ENCODE peak calls at places on chromosomes 6 and 20, in five cellular contexts. D, C, X, Z and R are unnamed samples.
A peak's percentile ranks its signal among the peaks of the same experiment; 100 is the strongest.

GRCh38 chr6:141484726-141485125 is 648.0 kb upstream of the GJE1 start:
- DNase-seq in D (peak; percentile 12), C (no peak), X (no peak), Z (no peak), R (no peak)

GRCh38 chr6:56521454-56521853 is 121.2 kb downstream of the DST start:
- DNase-seq in D (peak; percentile 83), C (no peak), X (no peak), Z (no peak), R (no peak)

GRCh38 chr20:13745784-13746183 is 38.9 kb downstream of the ESF1 start:
- DNase-seq in D (no peak), C (no peak), X (no peak), Z (no peak), R (no peak)

GRCh38 chr6:33088931-33089640 is 13.3 kb downstream of the HLA-DPB1 start:
- DNase-seq in D (no peak), C (no peak), X (no peak), Z (no peak), R (no peak)

GRCh38 chr6:22141271-22141745 is 155.5 kb downstream of the PRL start:
- DNase-seq in D (peak; percentile 74), C (peak; percentile 99), X (no peak), Z (no peak), R (peak; percentile 62)

GRCh38 chr6:11615214-11615602 is 77.7 kb downstream of the TMEM170B start:
- DNase-seq in D (no peak), C (peak; percentile 51), X (no peak), Z (no peak), R (no peak)

GRCh38 chr20:53068241-53068640 is 96.1 kb downstream of the TSHZ2 start:
- DNase-seq in D (no peak), C (no peak), X (no peak), Z (no peak), R (no peak)

GRCh38 chr6:112086744-112087135 is 542 bp downstream of the TUBE1 start:
- DNase-seq in D (peak; percentile 52), C (peak; percentile 74), X (no peak), Z (peak; percentile 38), R (peak; percentile 53)

GRCh38 chr6:119845161-119845560 is 495.6 kb upstream of the MAN1A1 start:
- DNase-seq in D (no peak), C (no peak), X (no peak), Z (no peak), R (no peak)

GRCh38 chr6:115004204-115004603 is 661.4 kb upstream of the HS3ST5 start:
- DNase-seq in D (no peak), C (no peak), X (no peak), Z (no peak), R (no peak)

GRCh38 chr6:33215761-33216649 is 7.7 kb downstream of the RING1 start:
- DNase-seq in D (no peak), C (no peak), X (no peak), Z (no peak), R (no peak)

GRCh38 chr6:81204741-81205140 is 547.7 kb downstream of the TENT5A start:
- DNase-seq in D (no peak), C (no peak), X (no peak), Z (no peak), R (no peak)

GRCh38 chr20:24522452-24523330 is 53.3 kb downstream of the SYNDIG1 start:
- DNase-seq in D (no peak), C (no peak), X (no peak), Z (no peak), R (no peak)

GRCh38 chr6:20202070-20202658 is 10.1 kb downstream of the MBOAT1 start:
- DNase-seq in D (peak; percentile 10), C (peak; percentile 5), X (no peak), Z (peak; percentile 70), R (peak; percentile 84)

GRCh38 chr6:119129148-119129967 is 50.9 kb upstream of the FAM184A start:
- DNase-seq in D (peak; percentile 76), C (peak; percentile 77), X (no peak), Z (peak; percentile 62), R (peak; percentile 60)

GRCh38 chr6:39755231-39755630 is 30.0 kb upstream of the KIF6 start:
- DNase-seq in D (no peak), C (no peak), X (no peak), Z (no peak), R (no peak)

GRCh38 chr20:44431502-44432234 is 44.0 kb upstream of the TTPAL start:
- DNase-seq in D (peak; percentile 72), C (no peak), X (no peak), Z (no peak), R (no peak)

GRCh38 chr6:96704713-96705112 is 132.6 kb downstream of the GPR63 start:
- DNase-seq in D (no peak), C (no peak), X (no peak), Z (no peak), R (no peak)

GRCh38 chr6:47669684-47670515 is 28.5 kb upstream of the ADGRF4 start:
- DNase-seq in D (no peak), C (no peak), X (peak; percentile 29), Z (no peak), R (peak; percentile 20)

GRCh38 chr20:59032023-59032712 is at the start of gene ATP5F1E:
- DNase-seq in D (peak; percentile 95), C (peak; percentile 96), X (peak; percentile 95), Z (peak; percentile 97), R (peak; percentile 94)

GRCh38 chr6:157669747-157670216 is 153.3 kb upstream of the SNX9 start:
- DNase-seq in D (peak; percentile 28), C (peak; percentile 60), X (peak; percentile 69), Z (no peak), R (peak; percentile 38)

GRCh38 chr6:100719883-100720682 is 161.0 kb downstream of the ASCC3 start:
- DNase-seq in D (peak; percentile 9), C (peak; percentile 76), X (no peak), Z (peak; percentile 9), R (peak; percentile 0)

GRCh38 chr6:106799008-106799952 is 169.9 kb downstream of the QRSL1 start:
- DNase-seq in D (peak; percentile 77), C (no peak), X (no peak), Z (no peak), R (peak; percentile 47)

GRCh38 chr6:6452002-6452401 is 131.5 kb upstream of the F13A1 start:
- DNase-seq in D (no peak), C (no peak), X (no peak), Z (no peak), R (no peak)

GRCh38 chr6:108850669-108851467 is 2.6 kb downstream of the ARMC2 start:
- DNase-seq in D (peak; percentile 15), C (no peak), X (no peak), Z (no peak), R (no peak)
- TF ChIP-seq JUN in D (no peak), C (no peak), X (no peak), Z (no peak), R (no peak)

GRCh38 chr6:152775441-152775840 is 24.8 kb downstream of the VIP start:
- DNase-seq in D (no peak), C (no peak), X (no peak), Z (no peak), R (no peak)

GRCh38 chr6:152771061-152771687 is 20.6 kb downstream of the VIP start:
- DNase-seq in D (no peak), C (no peak), X (no peak), Z (no peak), R (no peak)

GRCh38 chr6:152776833-152777232 is 26.2 kb downstream of the VIP start:
- DNase-seq in D (no peak), C (no peak), X (no peak), Z (no peak), R (no peak)
- TF ChIP-seq JUN in D (no peak), C (no peak), X (no peak), Z (no peak), R (no peak)

GRCh38 chr20:57392512-57393271 is 1.5 kb downstream of the RBM38 start:
- DNase-seq in D (no peak), C (no peak), X (no peak), Z (peak; percentile 37), R (no peak)
- TF ChIP-seq JUN in D (no peak), C (no peak), X (no peak), Z (no peak), R (no peak)

GRCh38 chr6:2471474-2471873 is 226.1 kb upstream of the GMDS start:
- DNase-seq in D (no peak), C (no peak), X (no peak), Z (no peak), R (no peak)
- TF ChIP-seq JUN in D (no peak), C (no peak), X (no peak), Z (no peak), R (no peak)

GRCh38 chr6:134029495-134030455 is 22.6 kb downstream of the SLC2A12 start:
- DNase-seq in D (no peak), C (peak; percentile 69), X (no peak), Z (peak; percentile 64), R (peak; percentile 78)
- TF ChIP-seq JUN in D (no peak), C (no peak), X (no peak), Z (peak; percentile 49), R (no peak)

GRCh38 chr20:47607208-47607613 is 105.5 kb downstream of the NCOA3 start:
- DNase-seq in D (no peak), C (peak; percentile 68), X (no peak), Z (peak; percentile 68), R (no peak)
- TF ChIP-seq JUN in D (no peak), C (no peak), X (no peak), Z (peak; percentile 54), R (no peak)

GRCh38 chr6:10576226-10576625 is 55.1 kb downstream of the GCNT2 start:
- DNase-seq in D (no peak), C (peak; percentile 74), X (no peak), Z (no peak), R (no peak)
- TF ChIP-seq JUN in D (no peak), C (no peak), X (no peak), Z (no peak), R (no peak)

GRCh38 chr6:24492475-24492874 is 2.3 kb upstream of the ALDH5A1 start:
- DNase-seq in D (peak; percentile 58), C (peak; percentile 6), X (peak; percentile 58), Z (peak; percentile 41), R (peak; percentile 44)

GRCh38 chr6:24497254-24497989 is 2.7 kb downstream of the ALDH5A1 start:
- DNase-seq in D (no peak), C (no peak), X (no peak), Z (no peak), R (peak; percentile 7)

GRCh38 chr6:24494726-24495515 is at the start of gene ALDH5A1:
- DNase-seq in D (peak; percentile 62), C (peak; percentile 50), X (peak; percentile 78), Z (peak; percentile 75), R (peak; percentile 70)

GRCh38 chr6:24493945-24494725 is 634 bp upstream of the ALDH5A1 start:
- DNase-seq in D (no peak), C (no peak), X (no peak), Z (no peak), R (no peak)

DNA sequence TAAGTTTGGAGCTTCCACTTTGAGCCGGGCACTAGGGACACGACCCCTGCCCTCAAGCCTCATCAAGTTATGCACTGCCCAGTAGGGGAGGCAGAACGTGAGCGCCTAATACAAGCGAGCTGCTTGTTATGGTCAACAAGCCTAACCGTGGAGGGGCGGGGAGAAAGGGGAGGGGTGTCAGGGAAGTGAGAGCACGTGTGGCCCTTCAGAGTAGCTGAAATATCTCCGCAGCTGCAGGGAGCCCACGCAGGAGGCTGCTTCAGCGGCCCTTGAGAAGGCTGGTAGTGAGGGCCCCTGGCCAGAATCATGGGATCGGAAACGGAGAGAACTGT is 713 bp downstream of the ALDH5A1 start:
- DNase-seq in D (peak; percentile 84), C (no peak), X (peak; percentile 62), Z (peak; percentile 63), R (peak; percentile 35)
- TF ChIP-seq JUN in D (no peak), C (no peak), X (no peak), Z (no peak), R (no peak)